ENCODE peak calls at places on chromosomes 6 and 20, in four cellular contexts. W is A549, E is Peyer's patch, B is endothelial cell of umbilical vein. G is an unnamed sample.

GRCh38 chr20:52204136-52204535 is 12.6 kb upstream of the ZFP64 start:
- DNase-seq in B (no peak), E (no peak), W (no peak), G (no peak)

GRCh38 chr20:16539280-16539679 is 34.0 kb downstream of the KIF16B start:
- DNase-seq in E (no peak), B (no peak), W (no peak), G (no peak)

GRCh38 chr20:11379257-11380011 is 538.3 kb upstream of the BTBD3 start:
- DNase-seq in W (no peak), B (no peak), E (no peak), G (no peak)

GRCh38 chr6:139701695-139702094 is 327.2 kb upstream of the CITED2 start:
- DNase-seq in W (no peak), E (no peak), B (no peak), G (no peak)

GRCh38 chr20:14512856-14513255 is 175.4 kb upstream of the FLRT3 start:
- DNase-seq in B (peak), E (no peak), W (no peak), G (no peak)

GRCh38 chr6:137033828-137034227 is 10.9 kb downstream of the IL20RA start:
- DNase-seq in B (no peak), E (peak), W (no peak), G (no peak)

GRCh38 chr20:24782801-24783630 is 166.1 kb upstream of the CST7 start:
- DNase-seq in W (no peak), B (no peak), E (no peak), G (no peak)

GRCh38 chr6:158069800-158070195 is 88.1 kb downstream of the SYNJ2 start:
- DNase-seq in E (no peak), B (peak), W (no peak), G (no peak)

GRCh38 chr6:112735129-112735528 is 388.0 kb downstream of the RFPL4B start:
- DNase-seq in E (no peak), W (no peak), B (no peak), G (no peak)

DNA sequence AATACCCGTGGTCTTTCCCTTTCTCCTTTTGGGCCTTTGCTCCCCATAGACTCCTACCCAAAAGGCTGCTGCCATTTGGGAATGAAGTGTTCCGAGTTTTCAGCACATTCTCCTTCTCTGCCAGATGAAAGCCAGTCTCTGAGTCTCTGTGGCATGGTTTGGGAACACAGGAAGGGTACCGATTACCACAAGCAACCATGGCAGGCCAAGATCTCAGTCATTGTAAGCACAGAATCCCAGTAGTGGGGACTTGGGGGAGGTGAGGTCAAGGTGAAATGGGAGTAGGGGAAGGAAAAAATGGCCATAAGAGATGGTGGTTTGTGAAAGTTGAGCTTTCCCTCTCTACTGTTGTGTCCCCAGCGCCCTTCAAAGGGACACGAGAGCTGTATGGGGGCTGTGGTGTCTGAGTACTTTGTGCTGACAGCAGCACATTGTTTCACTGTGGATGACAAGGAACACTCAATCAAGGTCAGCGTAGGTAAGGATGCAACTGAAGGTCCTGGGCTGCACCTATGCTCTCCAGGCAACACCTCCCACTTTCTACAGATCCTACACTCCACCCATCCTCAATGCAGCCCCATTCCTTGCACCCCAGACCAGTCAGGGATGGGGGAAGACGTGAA is 4.1 kb downstream of the CFB start:
- DNase-seq in E (no peak), B (no peak), W (no peak), G (no peak)
- TF ChIP-seq POLR2A in E (no peak), B (no peak), W (no peak), G (no peak)

DNA sequence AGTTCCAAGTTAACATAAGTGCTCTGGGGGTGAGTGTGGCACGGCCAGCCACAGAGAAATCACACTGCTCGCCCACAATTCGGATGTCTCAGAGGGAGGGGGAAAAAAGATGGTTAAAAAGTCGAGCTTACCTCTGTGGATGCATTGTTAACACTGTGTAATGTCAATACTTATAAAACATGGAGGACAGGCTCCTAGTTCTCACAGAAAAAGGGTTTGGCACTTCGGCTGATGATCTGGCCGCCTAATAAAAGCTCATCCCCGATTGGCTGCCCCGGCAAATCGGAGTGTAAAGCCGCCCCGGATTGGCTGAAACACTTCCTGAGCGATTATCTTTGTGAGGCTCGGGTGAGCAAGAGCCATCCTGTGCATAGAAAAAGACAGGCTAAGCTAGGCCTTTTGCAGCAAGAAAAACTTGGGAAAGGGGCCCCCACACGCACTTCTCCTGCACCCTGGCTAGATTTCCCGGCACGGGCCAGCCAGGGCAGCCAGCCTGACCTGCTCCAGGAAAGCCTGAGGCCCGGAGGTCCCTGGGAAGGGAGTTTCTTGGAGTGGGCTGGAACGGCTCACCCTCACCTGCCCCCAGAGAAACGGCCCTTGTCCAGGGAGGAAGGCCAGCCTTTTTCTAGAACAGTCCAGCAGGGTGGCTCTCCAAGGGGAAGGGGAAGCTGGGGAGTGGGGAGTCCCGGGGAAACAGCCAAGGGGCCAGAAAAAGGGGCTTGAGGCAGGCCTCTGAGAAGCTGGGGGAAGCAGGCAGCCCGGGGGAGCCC is at the start of gene ZMYND8:
- DNase-seq in E (peak), B (peak), W (peak), G (peak)
- TF ChIP-seq POLR2A in E (peak), B (peak), W (no peak), G (peak)

GRCh38 chr6:228881-229651 is 63.2 kb upstream of the DUSP22 start:
- DNase-seq in E (no peak), B (no peak), W (no peak), G (no peak)
- TF ChIP-seq POLR2A in E (no peak), B (no peak), W (no peak), G (no peak)

DNA sequence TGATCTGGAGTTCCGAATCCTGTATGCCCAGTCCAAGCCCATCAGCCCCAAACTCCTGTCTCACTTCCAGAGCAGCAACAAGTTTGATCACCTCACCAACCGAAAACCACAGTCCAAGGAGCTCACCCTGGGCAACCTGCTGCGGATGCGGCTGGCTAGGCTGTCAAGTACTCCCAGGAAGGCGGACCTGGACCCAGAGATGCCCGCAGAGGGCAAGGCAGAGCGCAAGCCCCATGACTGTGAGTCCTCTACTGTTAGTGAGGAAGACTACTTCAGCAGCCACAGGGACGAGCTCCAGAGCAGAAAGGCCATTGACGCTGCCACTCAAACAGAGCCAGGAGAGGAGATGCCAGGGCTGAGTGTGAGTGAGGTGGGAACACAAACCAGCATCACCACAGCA is 10.5 kb upstream of the DHX35 start:
- DNase-seq in B (no peak), E (no peak), W (no peak), G (no peak)
- TF ChIP-seq POLR2A in B (no peak), E (no peak), W (no peak), G (no peak)

GRCh38 chr20:63627700-63628245 is 872 bp upstream of the GMEB2 start:
- DNase-seq in B (no peak), W (no peak), E (no peak), G (no peak)

GRCh38 chr20:63627129-63627699 is 313 bp upstream of the GMEB2 start:
- DNase-seq in E (peak), W (peak), B (peak), G (peak)

GRCh38 chr20:63628246-63628975 is 1.5 kb upstream of the GMEB2 start:
- DNase-seq in E (peak), B (peak), W (peak), G (no peak)

GRCh38 chr20:63625771-63626423 is 1.0 kb downstream of the GMEB2 start:
- DNase-seq in W (no peak), B (no peak), E (no peak), G (no peak)

GRCh38 chr20:63626424-63627128 is at the start of gene GMEB2:
- DNase-seq in E (peak), B (no peak), W (peak), G (peak)
- TF ChIP-seq POLR2A in E (peak), B (no peak), W (peak), G (peak)

GRCh38 chr6:144063744-144064401 is 31.5 kb downstream of the SF3B5 start:
- DNase-seq in E (peak), B (peak), W (peak), G (peak)

GRCh38 chr6:144064831-144065668 is 30.3 kb downstream of the SF3B5 start:
- DNase-seq in W (no peak), E (peak), B (peak), G (no peak)

GRCh38 chr6:144064402-144064830 is 31.0 kb downstream of the SF3B5 start:
- DNase-seq in W (no peak), B (no peak), E (peak), G (no peak)

GRCh38 chr6:144066255-144066654 is 29.1 kb downstream of the SF3B5 start:
- DNase-seq in E (no peak), W (no peak), B (no peak), G (no peak)

GRCh38 chr6:144066745-144067484 is 28.5 kb downstream of the SF3B5 start:
- DNase-seq in E (no peak), B (no peak), W (no peak), G (no peak)
- TF ChIP-seq POLR2A in E (no peak), B (no peak), W (no peak), G (no peak)

DNA sequence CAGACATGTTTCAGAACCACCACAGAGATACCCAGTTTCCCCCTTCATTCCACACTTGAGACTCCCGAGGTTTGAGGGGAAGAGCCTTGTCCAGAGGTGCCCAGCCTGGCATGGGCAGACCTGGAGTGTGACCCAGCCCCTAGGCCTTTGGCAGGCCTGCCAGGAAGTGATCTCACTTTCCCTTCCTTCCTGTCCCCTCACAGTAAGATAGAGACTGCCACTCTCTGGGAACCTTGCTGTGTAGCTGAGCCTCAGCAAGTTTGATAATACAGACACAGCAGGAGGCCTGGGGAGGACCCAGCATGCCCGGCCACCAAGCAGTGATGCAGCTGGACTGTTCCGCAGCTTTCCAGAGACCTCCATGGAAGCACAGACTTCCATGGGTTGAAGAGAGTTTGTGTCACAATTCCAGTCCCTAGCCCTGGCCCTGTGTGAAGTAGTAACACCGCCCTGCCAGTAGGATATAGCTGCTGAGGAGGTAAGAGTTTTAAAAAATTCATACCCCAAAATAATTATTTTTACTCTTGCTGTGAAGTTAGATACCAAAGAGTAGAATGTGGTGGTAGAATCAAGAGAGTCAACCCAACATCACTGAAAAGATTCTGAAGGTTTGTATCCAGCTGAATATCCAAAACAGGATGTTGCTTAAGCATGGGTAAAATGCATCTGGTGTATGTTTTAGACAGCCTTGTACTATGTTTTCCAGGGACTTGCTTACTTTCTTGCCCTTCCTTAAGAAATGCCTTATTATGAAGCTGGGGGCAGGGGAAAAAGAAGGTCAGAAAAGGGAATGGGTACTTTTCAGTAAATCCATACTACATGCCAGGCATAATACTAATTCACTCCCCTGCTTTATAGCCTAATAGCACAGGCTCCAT is 16.3 kb downstream of the PKIG start:
- DNase-seq in E (no peak), W (no peak), B (peak), G (no peak)
- TF ChIP-seq POLR2A in E (no peak), W (no peak), B (no peak), G (no peak)